ENCODE peak calls at places on chromosomes 5 and 9, in six cellular contexts. One of them, this sample, is unnamed.

GRCh38 chr9:35548571-35548970 is 56.5 kb upstream of the TESK1 start:
- DNase-seq in tibial nerve: no peak
- DNase-seq in naive thymus-derived CD4-positive, alpha-beta T cell: no peak
- DNase-seq in prostate gland: no peak
- DNase-seq in AG04450: no peak
- DNase-seq in kidney epithelial cell: no peak
- DNase-seq in this sample: no peak

GRCh38 chr9:136481558-136481957 is 1.3 kb downstream of the SEC16A start:
- DNase-seq in tibial nerve: no peak
- DNase-seq in naive thymus-derived CD4-positive, alpha-beta T cell: no peak
- DNase-seq in prostate gland: no peak
- DNase-seq in AG04450: no peak
- DNase-seq in kidney epithelial cell: no peak
- DNase-seq in this sample: no peak

GRCh38 chr9:89368550-89368949 is 50.2 kb downstream of the SECISBP2 start:
- DNase-seq in tibial nerve: no peak
- DNase-seq in naive thymus-derived CD4-positive, alpha-beta T cell: no peak
- DNase-seq in prostate gland: no peak
- DNase-seq in AG04450: no peak
- DNase-seq in kidney epithelial cell: no peak
- DNase-seq in this sample: no peak

GRCh38 chr9:128625391-128626145 is 31.1 kb downstream of the DYNC2I2 start:
- DNase-seq in tibial nerve: no peak
- DNase-seq in naive thymus-derived CD4-positive, alpha-beta T cell: no peak
- DNase-seq in prostate gland: no peak
- DNase-seq in AG04450: no peak
- DNase-seq in kidney epithelial cell: no peak
- DNase-seq in this sample: no peak

GRCh38 chr9:95130484-95130883 is 187.0 kb downstream of the FANCC start:
- DNase-seq in tibial nerve: no peak
- DNase-seq in naive thymus-derived CD4-positive, alpha-beta T cell: no peak
- DNase-seq in prostate gland: no peak
- DNase-seq in AG04450: no peak
- DNase-seq in kidney epithelial cell: no peak
- DNase-seq in this sample: no peak

GRCh38 chr5:15026011-15026481 is 154.5 kb upstream of the ANKH start:
- DNase-seq in tibial nerve: no peak
- DNase-seq in naive thymus-derived CD4-positive, alpha-beta T cell: no peak
- DNase-seq in prostate gland: no peak
- DNase-seq in AG04450: no peak
- DNase-seq in kidney epithelial cell: no peak
- DNase-seq in this sample: no peak

GRCh38 chr5:37005252-37005651 is 128.7 kb downstream of the NIPBL start:
- DNase-seq in tibial nerve: no peak
- DNase-seq in naive thymus-derived CD4-positive, alpha-beta T cell: no peak
- DNase-seq in prostate gland: no peak
- DNase-seq in AG04450: no peak
- DNase-seq in kidney epithelial cell: no peak
- DNase-seq in this sample: no peak

GRCh38 chr9:114216081-114216480 is 60.7 kb downstream of the COL27A1 start:
- DNase-seq in tibial nerve: no peak
- DNase-seq in naive thymus-derived CD4-positive, alpha-beta T cell: no peak
- DNase-seq in prostate gland: peak
- DNase-seq in AG04450: no peak
- DNase-seq in kidney epithelial cell: no peak
- DNase-seq in this sample: peak

GRCh38 chr9:75889977-75890540 is 414 bp upstream of the PCSK5 start:
- DNase-seq in tibial nerve: no peak
- DNase-seq in naive thymus-derived CD4-positive, alpha-beta T cell: no peak
- DNase-seq in prostate gland: peak
- DNase-seq in AG04450: peak
- DNase-seq in kidney epithelial cell: no peak
- DNase-seq in this sample: peak

GRCh38 chr9:72936266-72936665 is 16.6 kb downstream of the ALDH1A1 start:
- DNase-seq in tibial nerve: no peak
- DNase-seq in naive thymus-derived CD4-positive, alpha-beta T cell: no peak
- DNase-seq in prostate gland: no peak
- DNase-seq in AG04450: no peak
- DNase-seq in kidney epithelial cell: no peak
- DNase-seq in this sample: no peak

GRCh38 chr5:175698401-175699115 is 40.7 kb downstream of the HRH2 start:
- DNase-seq in tibial nerve: no peak
- DNase-seq in naive thymus-derived CD4-positive, alpha-beta T cell: no peak
- DNase-seq in prostate gland: no peak
- DNase-seq in AG04450: no peak
- DNase-seq in kidney epithelial cell: no peak
- DNase-seq in this sample: no peak

GRCh38 chr5:37886207-37886905 is 46.5 kb upstream of the GDNF start:
- DNase-seq in tibial nerve: no peak
- DNase-seq in naive thymus-derived CD4-positive, alpha-beta T cell: no peak
- DNase-seq in prostate gland: no peak
- DNase-seq in AG04450: no peak
- DNase-seq in kidney epithelial cell: no peak
- DNase-seq in this sample: no peak

GRCh38 chr9:136829981-136830885 is 12.0 kb upstream of the AJM1 start:
- DNase-seq in tibial nerve: no peak
- DNase-seq in naive thymus-derived CD4-positive, alpha-beta T cell: no peak
- DNase-seq in prostate gland: no peak
- DNase-seq in AG04450: no peak
- DNase-seq in kidney epithelial cell: no peak
- DNase-seq in this sample: peak

GRCh38 chr9:126412945-126413344 is 86.3 kb downstream of the MVB12B start:
- DNase-seq in tibial nerve: no peak
- DNase-seq in naive thymus-derived CD4-positive, alpha-beta T cell: no peak
- DNase-seq in prostate gland: no peak
- DNase-seq in AG04450: no peak
- DNase-seq in kidney epithelial cell: no peak
- DNase-seq in this sample: no peak

GRCh38 chr5:3962113-3962512 is 366.5 kb downstream of the IRX1 start:
- DNase-seq in tibial nerve: no peak
- DNase-seq in naive thymus-derived CD4-positive, alpha-beta T cell: no peak
- DNase-seq in prostate gland: no peak
- DNase-seq in AG04450: no peak
- DNase-seq in kidney epithelial cell: no peak
- DNase-seq in this sample: no peak
- H3K4me3 ChIP-seq in tibial nerve: no peak
- H3K4me3 ChIP-seq in naive thymus-derived CD4-positive, alpha-beta T cell: no peak
- H3K4me3 ChIP-seq in prostate gland: no peak
- H3K4me3 ChIP-seq in AG04450: no peak
- H3K4me3 ChIP-seq in kidney epithelial cell: no peak
- H3K4me3 ChIP-seq in this sample: no peak

GRCh38 chr5:112163435-112163834 is 255.6 kb downstream of the EPB41L4A start:
- DNase-seq in tibial nerve: no peak
- DNase-seq in naive thymus-derived CD4-positive, alpha-beta T cell: no peak
- DNase-seq in prostate gland: no peak
- DNase-seq in AG04450: no peak
- DNase-seq in kidney epithelial cell: no peak
- DNase-seq in this sample: no peak
- H3K4me3 ChIP-seq in tibial nerve: no peak
- H3K4me3 ChIP-seq in naive thymus-derived CD4-positive, alpha-beta T cell: no peak
- H3K4me3 ChIP-seq in prostate gland: no peak
- H3K4me3 ChIP-seq in AG04450: no peak
- H3K4me3 ChIP-seq in kidney epithelial cell: no peak
- H3K4me3 ChIP-seq in this sample: no peak

DNA sequence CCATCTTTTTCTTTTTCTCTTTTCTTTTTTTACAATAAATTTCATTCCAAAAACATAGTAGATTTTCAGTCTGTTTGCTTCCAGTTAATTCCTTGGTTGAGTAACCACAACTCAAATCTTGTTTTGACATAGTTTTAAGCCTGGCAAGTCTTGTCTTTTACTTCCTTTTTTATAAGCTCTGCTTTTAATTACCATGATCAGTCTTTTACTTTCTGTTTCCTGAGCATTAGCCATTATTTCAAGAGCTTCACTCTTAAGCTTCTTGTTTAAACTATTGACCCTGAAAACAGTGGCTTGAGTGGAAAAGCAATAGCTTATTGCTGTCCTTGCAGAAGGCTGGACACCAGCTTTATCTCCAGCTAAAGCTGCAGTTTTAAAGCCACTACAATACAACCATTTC is 1363.3 kb downstream of the MAT2B start:
- DNase-seq in tibial nerve: no peak
- DNase-seq in naive thymus-derived CD4-positive, alpha-beta T cell: no peak
- DNase-seq in prostate gland: no peak
- DNase-seq in AG04450: no peak
- DNase-seq in kidney epithelial cell: no peak
- DNase-seq in this sample: no peak
- H3K4me3 ChIP-seq in tibial nerve: no peak
- H3K4me3 ChIP-seq in naive thymus-derived CD4-positive, alpha-beta T cell: no peak
- H3K4me3 ChIP-seq in prostate gland: no peak
- H3K4me3 ChIP-seq in AG04450: no peak
- H3K4me3 ChIP-seq in kidney epithelial cell: no peak
- H3K4me3 ChIP-seq in this sample: no peak

DNA sequence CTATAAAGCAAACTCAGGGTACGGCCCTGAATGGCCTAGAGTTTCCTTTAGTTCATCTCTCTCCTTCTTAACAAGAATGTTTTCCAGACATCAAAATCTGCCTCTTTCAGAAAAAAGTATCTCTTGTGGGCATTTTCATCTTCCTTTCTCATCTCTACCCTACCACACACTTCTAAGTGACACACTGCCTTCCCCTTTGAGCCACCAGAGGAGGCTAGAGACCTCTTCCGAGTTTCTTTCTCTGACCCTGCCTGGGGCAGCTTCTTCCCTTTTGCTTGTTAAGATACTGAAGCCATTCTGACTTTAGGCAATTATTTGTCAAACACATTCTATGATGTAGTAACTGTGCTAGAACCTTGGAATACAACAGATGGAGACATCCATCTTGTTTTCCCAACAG is 8.7 kb upstream of the SV2C start:
- DNase-seq in tibial nerve: no peak
- DNase-seq in naive thymus-derived CD4-positive, alpha-beta T cell: no peak
- DNase-seq in prostate gland: peak
- DNase-seq in AG04450: no peak
- DNase-seq in kidney epithelial cell: no peak
- DNase-seq in this sample: no peak
- H3K4me3 ChIP-seq in tibial nerve: no peak
- H3K4me3 ChIP-seq in naive thymus-derived CD4-positive, alpha-beta T cell: no peak
- H3K4me3 ChIP-seq in prostate gland: no peak
- H3K4me3 ChIP-seq in AG04450: no peak
- H3K4me3 ChIP-seq in kidney epithelial cell: no peak
- H3K4me3 ChIP-seq in this sample: no peak

GRCh38 chr9:14320272-14321245 is 6.6 kb upstream of the NFIB start:
- DNase-seq in tibial nerve: no peak
- DNase-seq in naive thymus-derived CD4-positive, alpha-beta T cell: no peak
- DNase-seq in prostate gland: no peak
- DNase-seq in AG04450: peak
- DNase-seq in kidney epithelial cell: no peak
- DNase-seq in this sample: peak

GRCh38 chr9:14322211-14323082 is 8.5 kb upstream of the NFIB start:
- DNase-seq in tibial nerve: peak
- DNase-seq in naive thymus-derived CD4-positive, alpha-beta T cell: peak
- DNase-seq in prostate gland: peak
- DNase-seq in AG04450: no peak
- DNase-seq in kidney epithelial cell: no peak
- DNase-seq in this sample: peak

GRCh38 chr9:14323969-14324366 is 10.0 kb upstream of the NFIB start:
- DNase-seq in tibial nerve: no peak
- DNase-seq in naive thymus-derived CD4-positive, alpha-beta T cell: no peak
- DNase-seq in prostate gland: no peak
- DNase-seq in AG04450: no peak
- DNase-seq in kidney epithelial cell: no peak
- DNase-seq in this sample: no peak

GRCh38 chr9:14323083-14323968 is 9.4 kb upstream of the NFIB start:
- DNase-seq in tibial nerve: no peak
- DNase-seq in naive thymus-derived CD4-positive, alpha-beta T cell: no peak
- DNase-seq in prostate gland: no peak
- DNase-seq in AG04450: no peak
- DNase-seq in kidney epithelial cell: no peak
- DNase-seq in this sample: no peak

GRCh38 chr9:14321517-14322125 is 7.7 kb upstream of the NFIB start:
- DNase-seq in tibial nerve: no peak
- DNase-seq in naive thymus-derived CD4-positive, alpha-beta T cell: no peak
- DNase-seq in prostate gland: no peak
- DNase-seq in AG04450: no peak
- DNase-seq in kidney epithelial cell: no peak
- DNase-seq in this sample: no peak
- H3K4me3 ChIP-seq in tibial nerve: peak
- H3K4me3 ChIP-seq in naive thymus-derived CD4-positive, alpha-beta T cell: peak
- H3K4me3 ChIP-seq in prostate gland: peak
- H3K4me3 ChIP-seq in AG04450: peak
- H3K4me3 ChIP-seq in kidney epithelial cell: peak
- H3K4me3 ChIP-seq in this sample: peak

DNA sequence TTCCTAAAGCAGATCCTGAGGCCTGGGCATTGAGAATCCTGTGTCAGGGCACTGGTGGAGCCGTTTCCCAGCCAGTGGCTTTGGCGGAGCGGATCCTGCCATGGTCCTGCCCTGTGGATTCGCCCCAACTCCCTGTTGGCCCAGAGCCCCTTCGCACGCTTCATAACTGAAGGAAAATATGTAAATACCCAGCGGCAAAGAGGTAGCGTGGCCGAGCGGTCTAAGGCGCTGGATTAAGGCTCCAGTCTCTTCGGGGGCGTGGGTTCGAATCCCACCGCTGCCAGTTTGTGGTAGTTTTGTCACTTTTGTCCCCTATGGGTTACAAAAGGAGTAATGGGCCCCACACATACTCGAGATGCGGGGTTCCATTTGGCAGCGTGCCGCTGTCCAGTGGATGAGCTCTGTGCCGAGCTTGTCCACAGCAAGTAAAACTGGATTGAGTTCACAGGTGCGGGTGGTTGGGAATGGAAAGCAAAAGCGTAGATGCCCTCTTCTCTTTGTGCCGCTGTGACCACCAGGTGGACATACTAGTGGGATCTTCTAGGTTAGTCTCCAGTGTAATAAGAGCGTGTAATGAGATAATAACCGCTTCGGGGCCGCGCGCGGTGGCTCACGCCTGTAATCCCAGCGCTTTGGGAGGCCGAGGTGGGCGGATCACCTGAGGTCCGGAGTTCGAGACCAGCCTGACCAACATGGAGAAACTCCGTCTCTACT is 17.3 kb downstream of the TRIM7 start:
- DNase-seq in tibial nerve: peak
- DNase-seq in naive thymus-derived CD4-positive, alpha-beta T cell: peak
- DNase-seq in prostate gland: peak
- DNase-seq in AG04450: peak
- DNase-seq in kidney epithelial cell: no peak
- DNase-seq in this sample: peak
- H3K4me3 ChIP-seq in tibial nerve: peak
- H3K4me3 ChIP-seq in naive thymus-derived CD4-positive, alpha-beta T cell: no peak
- H3K4me3 ChIP-seq in prostate gland: peak
- H3K4me3 ChIP-seq in AG04450: peak
- H3K4me3 ChIP-seq in kidney epithelial cell: peak
- H3K4me3 ChIP-seq in this sample: peak

GRCh38 chr5:34587355-34588241 is 68.5 kb upstream of the RAI14 start:
- DNase-seq in tibial nerve: no peak
- DNase-seq in naive thymus-derived CD4-positive, alpha-beta T cell: no peak
- DNase-seq in prostate gland: no peak
- DNase-seq in AG04450: no peak
- DNase-seq in kidney epithelial cell: no peak
- DNase-seq in this sample: no peak
- H3K4me3 ChIP-seq in tibial nerve: no peak
- H3K4me3 ChIP-seq in naive thymus-derived CD4-positive, alpha-beta T cell: no peak
- H3K4me3 ChIP-seq in prostate gland: no peak
- H3K4me3 ChIP-seq in AG04450: no peak
- H3K4me3 ChIP-seq in kidney epithelial cell: no peak
- H3K4me3 ChIP-seq in this sample: no peak